ENCODE peak calls at places on chromosomes 2 and 18, in ten cellular contexts. D is MCF 10A, W is fibroblast of mammary gland, Q is cardiac fibroblast, R is left ventricle myocardium inferior, E is GM12878, G is kidney, F is AG09319, B is GM13976, H is fibroblast of lung. C is an unnamed sample.

GRCh38 chr2:62471816-62472215 is 34.2 kb downstream of the TMEM17 start:
- DNase-seq in G (no peak), B (no peak), Q (no peak), F (no peak), W (peak; percentile 13), H (peak; percentile 57), R (peak; percentile 77), D (no peak), E (no peak), C (no peak)

GRCh38 chr2:190180313-190181065 is 118.0 kb upstream of the MSTN start:
- DNase-seq in H (peak; percentile 27), B (peak; percentile 85), F (no peak), D (no peak), W (peak; percentile 29), Q (no peak), G (peak; percentile 83), R (peak; percentile 73), E (no peak), C (peak; percentile 17)

GRCh38 chr2:205047273-205047839 is 502.1 kb downstream of the PARD3B start:
- DNase-seq in F (no peak), G (no peak), Q (no peak), W (no peak), B (no peak), H (no peak), E (no peak), R (no peak), D (no peak), C (no peak)

GRCh38 chr2:239337877-239338484 is 62.8 kb downstream of the HDAC4 start:
- DNase-seq in H (no peak), G (no peak), B (no peak), R (no peak), F (no peak), D (no peak), W (no peak), E (no peak), Q (no peak), C (no peak)

GRCh38 chr2:153071090-153071489 is 352.7 kb downstream of the ARL6IP6 start:
- DNase-seq in H (no peak), D (peak; percentile 21), G (no peak), W (no peak), R (no peak), F (no peak), B (no peak), E (no peak), Q (no peak), C (no peak)

GRCh38 chr2:109256111-109256510 is 127.1 kb downstream of the SH3RF3 start:
- DNase-seq in B (no peak), H (no peak), G (no peak), D (no peak), Q (no peak), W (no peak), R (no peak), E (no peak), F (no peak), C (no peak)

GRCh38 chr18:46134920-46135675 is 30.9 kb downstream of the HAUS1 start:
- DNase-seq in G (no peak), R (no peak), D (no peak), F (no peak), B (no peak), E (no peak), Q (no peak), H (no peak), W (no peak), C (no peak)

GRCh38 chr2:171673928-171674327 is 13.3 kb upstream of the DYNC1I2 start:
- DNase-seq in F (no peak), W (no peak), G (no peak), H (no peak), E (no peak), B (no peak), R (no peak), D (no peak), Q (peak; percentile 36), C (no peak)

GRCh38 chr2:46824611-46825010 is 91.0 kb downstream of the MCFD2 start:
- DNase-seq in W (no peak), G (no peak), R (no peak), D (no peak), F (no peak), B (no peak), Q (no peak), H (no peak), E (no peak), C (no peak)

GRCh38 chr2:164992818-164993217 is 37.5 kb upstream of the SLC38A11 start:
- DNase-seq in R (no peak), F (peak; percentile 70), Q (peak; percentile 94), D (peak; percentile 87), G (no peak), B (peak; percentile 27), W (peak; percentile 81), H (peak; percentile 88), E (no peak), C (no peak)

GRCh38 chr2:20796374-20796791 is 26.5 kb downstream of the LDAH start:
- DNase-seq in D (peak; percentile 92), W (peak; percentile 69), Q (peak; percentile 68), R (no peak), E (no peak), B (no peak), H (peak; percentile 1), G (no peak), F (peak; percentile 24), C (no peak)

GRCh38 chr2:28821295-28821958 is 10.8 kb downstream of the SPDYA start:
- DNase-seq in B (peak; percentile 46), Q (peak; percentile 82), E (peak; percentile 25), G (no peak), R (no peak), D (peak; percentile 70), H (peak; percentile 47), W (peak; percentile 72), F (no peak), C (peak; percentile 24)

GRCh38 chr18:12703714-12704113 is 872 bp downstream of the PSMG2 start:
- DNase-seq in Q (peak; percentile 41), F (no peak), R (no peak), B (no peak), E (no peak), H (peak; percentile 47), D (no peak), G (no peak), W (peak; percentile 60), C (no peak)

GRCh38 chr2:196660264-196660663 is 20.7 kb downstream of the CCDC150 start:
- DNase-seq in H (peak; percentile 40), E (no peak), W (peak; percentile 25), F (no peak), B (no peak), Q (peak; percentile 68), G (no peak), D (peak; percentile 1), R (no peak), C (no peak)

GRCh38 chr2:46299365-46300263 is 2.4 kb downstream of the EPAS1 start:
- DNase-seq in E (no peak), F (no peak), D (peak; percentile 97), H (peak; percentile 68), R (peak; percentile 76), G (peak; percentile 87), W (peak; percentile 79), B (peak; percentile 37), Q (peak; percentile 84), C (no peak)

GRCh38 chr2:175855794-175856453 is 146.1 kb downstream of the LNPK start:
- DNase-seq in W (peak; percentile 44), E (no peak), Q (peak; percentile 15), H (peak; percentile 69), R (peak; percentile 48), D (peak; percentile 75), B (no peak), F (no peak), G (no peak), C (no peak)

GRCh38 chr2:23487735-23488492 is 102.9 kb downstream of the KLHL29 start:
- DNase-seq in R (no peak), F (peak; percentile 12), Q (peak; percentile 76), G (no peak), H (peak; percentile 88), W (peak; percentile 65), E (no peak), D (peak; percentile 3), B (peak; percentile 46), C (no peak)

GRCh38 chr2:199851886-199852285 is 894 bp upstream of the FTCDNL1 start:
- DNase-seq in G (no peak), Q (no peak), H (no peak), R (no peak), E (no peak), W (no peak), B (no peak), F (no peak), D (peak; percentile 48), C (no peak)

GRCh38 chr2:38716185-38716584 is 35.0 kb downstream of the SRSF7 start:
- DNase-seq in F (peak; percentile 16), D (peak; percentile 39), B (no peak), W (peak; percentile 53), G (no peak), R (no peak), E (no peak), Q (peak; percentile 85), H (peak; percentile 67), C (no peak)

DNA sequence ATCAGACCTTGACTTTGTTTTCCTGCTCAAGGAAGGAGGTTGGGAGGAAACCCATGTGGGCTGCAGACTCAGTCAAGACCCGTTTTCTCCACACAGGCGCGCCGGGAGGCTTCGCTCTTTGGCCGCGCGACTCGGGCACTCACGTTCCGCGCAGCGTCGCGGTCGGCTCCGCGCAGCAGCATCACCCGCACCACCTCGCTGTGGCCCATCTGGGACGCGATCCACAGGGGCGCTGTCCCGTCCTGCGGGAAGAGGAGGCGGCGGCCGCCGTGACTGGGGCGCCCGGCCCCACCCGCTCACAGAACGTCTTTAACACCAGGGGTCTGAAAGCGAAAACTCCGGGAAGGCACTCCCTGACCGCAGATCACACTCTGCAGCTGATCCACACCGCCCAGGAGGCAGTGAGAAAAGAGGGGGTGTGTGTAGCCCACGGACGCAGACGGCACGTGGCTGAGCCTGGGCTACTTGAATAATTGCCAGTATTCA is 33.1 kb upstream of the NPC1 start:
- DNase-seq in D (no peak), E (no peak), B (no peak), W (peak; percentile 55), F (no peak), G (no peak), R (peak; percentile 21), Q (peak; percentile 13), H (peak; percentile 32), C (peak; percentile 20)
- TF ChIP-seq CTCF in D (no peak), E (no peak), B (no peak), W (no peak), F (no peak), G (no peak), R (peak; percentile 16), Q (no peak), H (no peak), C (no peak)

GRCh38 chr2:156797832-156798231 is 361.7 kb downstream of the GPD2 start:
- DNase-seq in D (no peak), F (no peak), E (no peak), R (no peak), H (no peak), W (no peak), G (no peak), Q (no peak), B (no peak), C (no peak)
- TF ChIP-seq CTCF in D (no peak), F (no peak), E (no peak), R (no peak), H (no peak), W (no peak), G (no peak), Q (no peak), B (no peak), C (no peak)

GRCh38 chr2:128090909-128091690 is at the start of gene UGGT1:
- DNase-seq in F (peak; percentile 93), Q (peak; percentile 98), H (peak; percentile 97), D (peak; percentile 97), E (peak; percentile 93), B (peak; percentile 96), W (peak; percentile 96), G (peak; percentile 98), R (peak; percentile 93), C (peak; percentile 89)
- TF ChIP-seq CTCF in F (no peak), Q (no peak), H (no peak), D (no peak), E (no peak), B (no peak), W (no peak), G (no peak), R (no peak), C (no peak)

GRCh38 chr18:27608742-27609141 is 423.6 kb upstream of the CHST9 start:
- DNase-seq in H (no peak), F (no peak), G (no peak), R (no peak), E (no peak), Q (peak; percentile 13), D (peak; percentile 37), B (no peak), W (peak; percentile 3), C (no peak)
- TF ChIP-seq CTCF in H (peak; percentile 40), F (peak; percentile 40), G (no peak), R (peak; percentile 44), E (peak; percentile 40), Q (peak; percentile 43), D (peak; percentile 54), B (peak; percentile 33), W (peak; percentile 52), C (no peak)